ENCODE peak calls at places on chromosomes 4 and X, in seven cellular contexts. F is ACHN; S is activated CD4-positive, alpha-beta T cell treated with anti-CD3 and anti-CD28 coated beads for 36 hours; B is T1000; A is BJ; E is fibroblast of pulmonary artery; M is anterior cingulate cortex. L is an unnamed sample.

GRCh38 chr4:52248836-52249235 is 197.7 kb downstream of the SPATA18 start:
- DNase-seq in F (no peak), S (no peak), B (peak; percentile 51), A (no peak), E (no peak), M (no peak), L (no peak)

GRCh38 chrX:153530411-153531145 is 13.1 kb downstream of the ATP2B3 start:
- DNase-seq in F (no peak), S (no peak), B (no peak), A (no peak), E (no peak), M (peak; percentile 0), L (no peak)

GRCh38 chr4:88352062-88352461 is 26.6 kb upstream of the HERC6 start:
- DNase-seq in F (peak; percentile 28), S (no peak), B (no peak), A (peak; percentile 60), E (peak; percentile 46), M (no peak), L (peak; percentile 25)

GRCh38 chr4:1368421-1369090 is 21.5 kb downstream of the UVSSA start:
- DNase-seq in F (no peak), S (peak; percentile 3), B (no peak), A (no peak), E (no peak), M (no peak), L (no peak)

GRCh38 chrX:12378263-12378662 is 240.0 kb downstream of the FRMPD4 start:
- DNase-seq in F (no peak), S (no peak), B (no peak), A (no peak), E (no peak), M (no peak), L (no peak)

GRCh38 chr4:73777612-73778011 is 37.2 kb downstream of the CXCL8 start:
- DNase-seq in F (peak; percentile 25), S (no peak), B (no peak), A (no peak), E (peak; percentile 32), M (no peak), L (no peak)

GRCh38 chr4:173025131-173025530 is 143.5 kb upstream of the GALNT7 start:
- DNase-seq in F (peak; percentile 77), S (peak; percentile 26), B (peak; percentile 36), A (no peak), E (peak; percentile 84), M (no peak), L (peak; percentile 47)

GRCh38 chr4:18401435-18401834 is 379.9 kb upstream of the LCORL start:
- DNase-seq in F (no peak), S (no peak), B (no peak), A (no peak), E (no peak), M (no peak), L (no peak)

GRCh38 chr4:159400782-159401712 is 298.2 kb downstream of the RAPGEF2 start:
- DNase-seq in F (no peak), S (no peak), B (no peak), A (no peak), E (peak; percentile 47), M (no peak), L (no peak)

GRCh38 chr4:62814510-62815047 is 1594.7 kb downstream of the TECRL start:
- DNase-seq in F (no peak), S (no peak), B (no peak), A (no peak), E (no peak), M (no peak), L (no peak)

GRCh38 chrX:13092455-13092941 is 48.1 kb upstream of the FAM9C start:
- DNase-seq in F (no peak), S (peak; percentile 87), B (no peak), A (no peak), E (no peak), M (no peak), L (no peak)

GRCh38 chr4:44916406-44916805 is 190.1 kb upstream of the GNPDA2 start:
- DNase-seq in F (peak; percentile 61), S (no peak), B (no peak), A (no peak), E (peak; percentile 59), M (no peak), L (no peak)

GRCh38 chr4:143337600-143338287 is 1.1 kb downstream of the GAB1 start:
- DNase-seq in F (peak; percentile 59), S (peak; percentile 23), B (no peak), A (no peak), E (peak; percentile 50), M (peak; percentile 43), L (no peak)

GRCh38 chrX:134743121-134743520 is 84.8 kb upstream of the PLAC1 start:
- DNase-seq in F (no peak), S (no peak), B (no peak), A (no peak), E (peak; percentile 32), M (no peak), L (no peak)

GRCh38 chr4:5524900-5525299 is 183.5 kb downstream of the EVC2 start:
- DNase-seq in F (no peak), S (no peak), B (peak; percentile 23), A (peak; percentile 10), E (peak; percentile 64), M (no peak), L (peak; percentile 27)